ENCODE peak calls at places on chromosomes 5 and 9, in nine cellular contexts. Z, U, R, F, P, L, X, J and C are unnamed samples.

GRCh38 chr9:93612796-93613154 is 36.4 kb downstream of the PHF2 start:
- DNase-seq in R (no peak), X (no peak), J (peak), Z (no peak), F (no peak), P (no peak), L (no peak), U (no peak), C (peak)

GRCh38 chr5:164048527-164048926 is 543.1 kb downstream of the MAT2B start:
- DNase-seq in R (no peak), L (no peak), F (no peak), U (no peak), X (no peak), P (peak), J (no peak), Z (no peak), C (no peak)

GRCh38 chr9:137317021-137317978 is 15.2 kb upstream of the NRARP start:
- DNase-seq in F (peak), J (no peak), P (no peak), R (no peak), X (peak), U (no peak), L (no peak), Z (no peak), C (no peak)

GRCh38 chr5:181099453-181100086 is 31.4 kb downstream of the OR2V1 start:
- DNase-seq in R (no peak), F (no peak), X (no peak), U (no peak), Z (no peak), P (no peak), L (no peak), J (no peak), C (no peak)

GRCh38 chr5:170571331-170571731 is 67.5 kb downstream of the KCNIP1 start:
- DNase-seq in U (no peak), L (no peak), J (no peak), F (peak), R (no peak), P (peak), X (no peak), Z (no peak), C (no peak)

GRCh38 chr5:109373932-109374331 is 35.8 kb downstream of the PJA2 start:
- DNase-seq in U (no peak), L (no peak), X (no peak), P (no peak), R (no peak), F (no peak), Z (no peak), J (no peak), C (no peak)

GRCh38 chr5:159912033-159912800 is 4.1 kb upstream of the ADRA1B start:
- DNase-seq in L (no peak), F (no peak), R (no peak), Z (no peak), P (peak), X (no peak), J (no peak), U (no peak), C (no peak)

GRCh38 chr9:14343948-14344547 is 30.1 kb upstream of the NFIB start:
- DNase-seq in Z (no peak), X (peak), L (no peak), J (no peak), R (peak), U (no peak), F (no peak), P (no peak), C (no peak)

GRCh38 chr5:149374303-149374702 is 4.8 kb downstream of the IL17B start:
- DNase-seq in L (no peak), F (no peak), U (no peak), Z (no peak), P (no peak), R (no peak), X (no peak), J (no peak), C (no peak)